ENCODE peak calls at places on chromosomes 2 and 18, in seven cellular contexts. One of them, this sample, is unnamed.

GRCh38 chr2:30267161-30267568 is 35.8 kb downstream of the LBH start:
- DNase-seq in aorta: no peak
- DNase-seq in CD8-positive, alpha-beta T cell: no peak
- DNase-seq in psoas muscle: no peak
- DNase-seq in lower lobe of right lung: no peak
- DNase-seq in body of pancreas: no peak
- DNase-seq in gastrocnemius medialis: no peak
- DNase-seq in this sample: no peak

GRCh38 chr18:24475926-24476589 is 15.6 kb downstream of the HRH4 start:
- DNase-seq in aorta: no peak
- DNase-seq in CD8-positive, alpha-beta T cell: no peak
- DNase-seq in psoas muscle: no peak
- DNase-seq in lower lobe of right lung: no peak
- DNase-seq in body of pancreas: no peak
- DNase-seq in gastrocnemius medialis: no peak
- DNase-seq in this sample: no peak

GRCh38 chr2:16031055-16031847 is 90.9 kb downstream of the MYCN start:
- DNase-seq in aorta: no peak
- DNase-seq in CD8-positive, alpha-beta T cell: no peak
- DNase-seq in psoas muscle: no peak
- DNase-seq in lower lobe of right lung: no peak
- DNase-seq in body of pancreas: no peak
- DNase-seq in gastrocnemius medialis: no peak
- DNase-seq in this sample: no peak

GRCh38 chr2:72985136-72985535 is 67.8 kb downstream of the EMX1 start:
- DNase-seq in aorta: peak; percentile 35
- DNase-seq in CD8-positive, alpha-beta T cell: no peak
- DNase-seq in psoas muscle: no peak
- DNase-seq in lower lobe of right lung: peak; percentile 11
- DNase-seq in body of pancreas: no peak
- DNase-seq in gastrocnemius medialis: no peak
- DNase-seq in this sample: no peak

GRCh38 chr18:79791141-79791972 is 6.4 kb upstream of the KCNG2 start:
- DNase-seq in aorta: peak; percentile 56
- DNase-seq in CD8-positive, alpha-beta T cell: no peak
- DNase-seq in psoas muscle: peak; percentile 57
- DNase-seq in lower lobe of right lung: no peak
- DNase-seq in body of pancreas: peak; percentile 81
- DNase-seq in gastrocnemius medialis: peak; percentile 11
- DNase-seq in this sample: peak; percentile 58

GRCh38 chr2:10835052-10835970 is 22.7 kb upstream of the PDIA6 start:
- DNase-seq in aorta: peak; percentile 71
- DNase-seq in CD8-positive, alpha-beta T cell: peak; percentile 74
- DNase-seq in psoas muscle: peak; percentile 71
- DNase-seq in lower lobe of right lung: peak; percentile 82
- DNase-seq in body of pancreas: peak; percentile 82
- DNase-seq in gastrocnemius medialis: peak; percentile 10
- DNase-seq in this sample: peak; percentile 59

GRCh38 chr2:121237336-121237979 is 47.5 kb downstream of the TFCP2L1 start:
- DNase-seq in aorta: no peak
- DNase-seq in CD8-positive, alpha-beta T cell: no peak
- DNase-seq in psoas muscle: no peak
- DNase-seq in lower lobe of right lung: peak; percentile 27
- DNase-seq in body of pancreas: no peak
- DNase-seq in gastrocnemius medialis: no peak
- DNase-seq in this sample: no peak

GRCh38 chr18:44579028-44579692 is 101.5 kb upstream of the SETBP1 start:
- DNase-seq in aorta: no peak
- DNase-seq in CD8-positive, alpha-beta T cell: no peak
- DNase-seq in psoas muscle: no peak
- DNase-seq in lower lobe of right lung: no peak
- DNase-seq in body of pancreas: peak; percentile 13
- DNase-seq in gastrocnemius medialis: no peak
- DNase-seq in this sample: no peak

GRCh38 chr2:105746177-105747080 is 1.7 kb downstream of the NCK2 start:
- DNase-seq in aorta: peak; percentile 70
- DNase-seq in CD8-positive, alpha-beta T cell: peak; percentile 77
- DNase-seq in psoas muscle: peak; percentile 27
- DNase-seq in lower lobe of right lung: peak; percentile 89
- DNase-seq in body of pancreas: peak; percentile 80
- DNase-seq in gastrocnemius medialis: peak; percentile 29
- DNase-seq in this sample: peak; percentile 62

GRCh38 chr2:204436267-204436666 is 109.0 kb upstream of the PARD3B start:
- DNase-seq in aorta: no peak
- DNase-seq in CD8-positive, alpha-beta T cell: no peak
- DNase-seq in psoas muscle: no peak
- DNase-seq in lower lobe of right lung: no peak
- DNase-seq in body of pancreas: no peak
- DNase-seq in gastrocnemius medialis: no peak
- DNase-seq in this sample: no peak

GRCh38 chr2:15643791-15644588 is 52.3 kb downstream of the DDX1 start:
- DNase-seq in aorta: no peak
- DNase-seq in CD8-positive, alpha-beta T cell: no peak
- DNase-seq in psoas muscle: no peak
- DNase-seq in lower lobe of right lung: no peak
- DNase-seq in body of pancreas: no peak
- DNase-seq in gastrocnemius medialis: no peak
- DNase-seq in this sample: no peak

GRCh38 chr2:127661072-127661618 is 14.2 kb downstream of the LIMS2 start:
- DNase-seq in aorta: peak; percentile 52
- DNase-seq in CD8-positive, alpha-beta T cell: no peak
- DNase-seq in psoas muscle: no peak
- DNase-seq in lower lobe of right lung: peak; percentile 18
- DNase-seq in body of pancreas: peak; percentile 25
- DNase-seq in gastrocnemius medialis: no peak
- DNase-seq in this sample: no peak

GRCh38 chr2:54384301-54385035 is 71.7 kb upstream of the SPTBN1 start:
- DNase-seq in aorta: no peak
- DNase-seq in CD8-positive, alpha-beta T cell: no peak
- DNase-seq in psoas muscle: no peak
- DNase-seq in lower lobe of right lung: no peak
- DNase-seq in body of pancreas: no peak
- DNase-seq in gastrocnemius medialis: no peak
- DNase-seq in this sample: peak; percentile 29

GRCh38 chr18:45071959-45072358 is 391.3 kb downstream of the SETBP1 start:
- DNase-seq in aorta: no peak
- DNase-seq in CD8-positive, alpha-beta T cell: no peak
- DNase-seq in psoas muscle: no peak
- DNase-seq in lower lobe of right lung: no peak
- DNase-seq in body of pancreas: no peak
- DNase-seq in gastrocnemius medialis: no peak
- DNase-seq in this sample: no peak

GRCh38 chr2:76341439-76341838 is 630.7 kb upstream of the GCFC2 start:
- DNase-seq in aorta: no peak
- DNase-seq in CD8-positive, alpha-beta T cell: no peak
- DNase-seq in psoas muscle: no peak
- DNase-seq in lower lobe of right lung: no peak
- DNase-seq in body of pancreas: no peak
- DNase-seq in gastrocnemius medialis: no peak
- DNase-seq in this sample: no peak

GRCh38 chr2:223751012-223751411 is 86.4 kb downstream of the AP1S3 start:
- DNase-seq in aorta: no peak
- DNase-seq in CD8-positive, alpha-beta T cell: no peak
- DNase-seq in psoas muscle: no peak
- DNase-seq in lower lobe of right lung: no peak
- DNase-seq in body of pancreas: no peak
- DNase-seq in gastrocnemius medialis: no peak
- DNase-seq in this sample: no peak

GRCh38 chr2:73969356-73969755 is 15.4 kb upstream of the TET3 start:
- DNase-seq in aorta: no peak
- DNase-seq in CD8-positive, alpha-beta T cell: no peak
- DNase-seq in psoas muscle: no peak
- DNase-seq in lower lobe of right lung: no peak
- DNase-seq in body of pancreas: no peak
- DNase-seq in gastrocnemius medialis: no peak
- DNase-seq in this sample: no peak

GRCh38 chr2:175154670-175155082 is 13.3 kb downstream of the ATF2 start:
- DNase-seq in aorta: no peak
- DNase-seq in CD8-positive, alpha-beta T cell: no peak
- DNase-seq in psoas muscle: no peak
- DNase-seq in lower lobe of right lung: no peak
- DNase-seq in body of pancreas: no peak
- DNase-seq in gastrocnemius medialis: no peak
- DNase-seq in this sample: no peak

GRCh38 chr18:32550958-32551357 is 80.3 kb upstream of the GAREM1 start:
- DNase-seq in aorta: no peak
- DNase-seq in CD8-positive, alpha-beta T cell: no peak
- DNase-seq in psoas muscle: no peak
- DNase-seq in lower lobe of right lung: no peak
- DNase-seq in body of pancreas: no peak
- DNase-seq in gastrocnemius medialis: no peak
- DNase-seq in this sample: no peak

GRCh38 chr2:199147216-199147615 is 310.5 kb downstream of the SATB2 start:
- DNase-seq in aorta: no peak
- DNase-seq in CD8-positive, alpha-beta T cell: no peak
- DNase-seq in psoas muscle: no peak
- DNase-seq in lower lobe of right lung: no peak
- DNase-seq in body of pancreas: no peak
- DNase-seq in gastrocnemius medialis: no peak
- DNase-seq in this sample: no peak

GRCh38 chr2:48592067-48592466 is 25.6 kb upstream of the GTF2A1L start:
- DNase-seq in aorta: no peak
- DNase-seq in CD8-positive, alpha-beta T cell: no peak
- DNase-seq in psoas muscle: no peak
- DNase-seq in lower lobe of right lung: no peak
- DNase-seq in body of pancreas: no peak
- DNase-seq in gastrocnemius medialis: no peak
- DNase-seq in this sample: no peak

GRCh38 chr2:51213826-51214225 is 181.9 kb upstream of the NRXN1 start:
- DNase-seq in aorta: no peak
- DNase-seq in CD8-positive, alpha-beta T cell: no peak
- DNase-seq in psoas muscle: no peak
- DNase-seq in lower lobe of right lung: no peak
- DNase-seq in body of pancreas: no peak
- DNase-seq in gastrocnemius medialis: no peak
- DNase-seq in this sample: no peak

GRCh38 chr2:65309699-65310098 is 82.1 kb downstream of the ACTR2 start:
- DNase-seq in aorta: no peak
- DNase-seq in CD8-positive, alpha-beta T cell: no peak
- DNase-seq in psoas muscle: no peak
- DNase-seq in lower lobe of right lung: peak; percentile 70
- DNase-seq in body of pancreas: no peak
- DNase-seq in gastrocnemius medialis: no peak
- DNase-seq in this sample: peak; percentile 86

GRCh38 chr2:65313126-65313953 is 85.7 kb downstream of the ACTR2 start:
- DNase-seq in aorta: no peak
- DNase-seq in CD8-positive, alpha-beta T cell: no peak
- DNase-seq in psoas muscle: no peak
- DNase-seq in lower lobe of right lung: no peak
- DNase-seq in body of pancreas: no peak
- DNase-seq in gastrocnemius medialis: no peak
- DNase-seq in this sample: no peak

GRCh38 chr2:65311596-65311995 is 84.0 kb downstream of the ACTR2 start:
- DNase-seq in aorta: no peak
- DNase-seq in CD8-positive, alpha-beta T cell: no peak
- DNase-seq in psoas muscle: no peak
- DNase-seq in lower lobe of right lung: no peak
- DNase-seq in body of pancreas: no peak
- DNase-seq in gastrocnemius medialis: no peak
- DNase-seq in this sample: no peak

GRCh38 chr2:65313954-65314256 is 86.3 kb downstream of the ACTR2 start:
- DNase-seq in aorta: no peak
- DNase-seq in CD8-positive, alpha-beta T cell: no peak
- DNase-seq in psoas muscle: no peak
- DNase-seq in lower lobe of right lung: no peak
- DNase-seq in body of pancreas: no peak
- DNase-seq in gastrocnemius medialis: no peak
- DNase-seq in this sample: no peak

GRCh38 chr2:65311049-65311448 is 83.4 kb downstream of the ACTR2 start:
- DNase-seq in aorta: no peak
- DNase-seq in CD8-positive, alpha-beta T cell: no peak
- DNase-seq in psoas muscle: no peak
- DNase-seq in lower lobe of right lung: no peak
- DNase-seq in body of pancreas: peak; percentile 39
- DNase-seq in gastrocnemius medialis: no peak
- DNase-seq in this sample: no peak
- H3K4me1 ChIP-seq in aorta: no peaks in the 10 kb centered on the region
- H3K4me1 ChIP-seq in CD8-positive, alpha-beta T cell: no peaks in the 10 kb centered on the region
- H3K4me1 ChIP-seq in psoas muscle: no peaks in the 10 kb centered on the region
- H3K4me1 ChIP-seq in lower lobe of right lung: peaks cover 15% of the 10 kb centered on the region
- H3K4me1 ChIP-seq in body of pancreas: peaks cover 6% of the 10 kb centered on the region
- H3K4me1 ChIP-seq in gastrocnemius medialis: peaks cover 10% of the 10 kb centered on the region
- H3K4me1 ChIP-seq in this sample: peaks cover 6% of the 10 kb centered on the region

GRCh38 chr2:95034818-95035217 is 9.3 kb downstream of the MAL start:
- DNase-seq in aorta: no peak
- DNase-seq in CD8-positive, alpha-beta T cell: no peak
- DNase-seq in psoas muscle: no peak
- DNase-seq in lower lobe of right lung: no peak
- DNase-seq in body of pancreas: no peak
- DNase-seq in gastrocnemius medialis: no peak
- DNase-seq in this sample: no peak
- H3K4me3 ChIP-seq in aorta: no peak overlapping the region
- H3K4me3 ChIP-seq in CD8-positive, alpha-beta T cell: no peak overlapping the region
- H3K4me3 ChIP-seq in psoas muscle: no peak overlapping the region
- H3K4me3 ChIP-seq in lower lobe of right lung: no peak overlapping the region
- H3K4me3 ChIP-seq in body of pancreas: no peak overlapping the region
- H3K4me3 ChIP-seq in gastrocnemius medialis: no peak overlapping the region
- H3K4me3 ChIP-seq in this sample: no peak overlapping the region

DNA sequence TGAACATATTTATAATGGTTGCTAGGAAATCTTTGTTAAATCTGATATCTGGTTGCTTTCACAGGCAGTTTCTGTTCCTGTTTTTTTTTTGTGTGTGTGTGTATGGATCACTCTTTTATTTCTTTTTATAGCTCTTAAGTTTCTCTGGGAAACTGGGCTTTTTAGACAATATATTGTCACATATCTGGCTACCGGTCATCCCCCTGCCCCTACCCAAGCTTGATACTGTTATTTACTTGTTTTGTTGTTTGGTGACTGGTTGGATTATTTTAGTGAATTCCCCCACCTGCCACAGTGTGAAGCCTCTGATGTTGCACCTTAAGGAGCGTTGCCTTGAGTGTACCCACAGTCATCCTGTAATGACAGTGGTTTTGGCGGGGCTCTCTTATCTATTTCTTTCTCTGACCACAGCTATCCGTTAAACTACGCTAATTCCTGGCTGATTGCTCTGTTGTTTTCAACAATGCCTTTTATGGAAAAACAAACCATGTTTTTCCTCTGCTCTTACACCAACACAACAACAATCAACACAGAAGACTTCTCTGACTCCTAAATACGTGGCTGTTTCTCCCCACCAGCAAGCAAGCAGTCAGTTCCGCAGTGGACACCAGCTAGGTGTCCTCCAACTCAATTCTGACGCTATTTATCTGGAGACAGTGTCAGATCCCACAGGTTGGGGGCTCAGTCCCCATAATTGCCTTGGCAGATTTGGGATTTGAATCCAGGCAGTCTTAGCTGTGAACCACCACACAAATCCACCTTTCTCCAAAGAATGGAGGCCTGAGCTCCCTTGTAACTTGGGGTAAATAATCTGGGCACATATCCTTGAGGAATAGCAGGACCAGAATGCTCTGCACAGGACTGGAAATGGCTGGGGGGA is 10.9 kb downstream of the GNLY start:
- DNase-seq in aorta: no peak
- DNase-seq in CD8-positive, alpha-beta T cell: no peak
- DNase-seq in psoas muscle: no peak
- DNase-seq in lower lobe of right lung: no peak
- DNase-seq in body of pancreas: no peak
- DNase-seq in gastrocnemius medialis: no peak
- DNase-seq in this sample: no peak
- H3K4me1 ChIP-seq in aorta: no peaks in the 10 kb centered on the region
- H3K4me1 ChIP-seq in CD8-positive, alpha-beta T cell: peaks cover 12% of the 10 kb centered on the region
- H3K4me1 ChIP-seq in psoas muscle: peaks cover 63% of the 10 kb centered on the region
- H3K4me1 ChIP-seq in lower lobe of right lung: peaks cover 64% of the 10 kb centered on the region
- H3K4me1 ChIP-seq in body of pancreas: peaks cover 23% of the 10 kb centered on the region
- H3K4me1 ChIP-seq in gastrocnemius medialis: peaks cover 57% of the 10 kb centered on the region
- H3K4me1 ChIP-seq in this sample: no peaks in the 10 kb centered on the region

GRCh38 chr18:2961828-2962227 is 51.1 kb downstream of the LPIN2 start:
- DNase-seq in aorta: no peak
- DNase-seq in CD8-positive, alpha-beta T cell: no peak
- DNase-seq in psoas muscle: no peak
- DNase-seq in lower lobe of right lung: no peak
- DNase-seq in body of pancreas: no peak
- DNase-seq in gastrocnemius medialis: no peak
- DNase-seq in this sample: no peak
- H3K4me3 ChIP-seq in aorta: no peak overlapping the region
- H3K4me3 ChIP-seq in CD8-positive, alpha-beta T cell: peak overlapping the region; percentile 8
- H3K4me3 ChIP-seq in psoas muscle: no peak overlapping the region
- H3K4me3 ChIP-seq in lower lobe of right lung: no peak overlapping the region
- H3K4me3 ChIP-seq in body of pancreas: no peak overlapping the region
- H3K4me3 ChIP-seq in gastrocnemius medialis: no peak overlapping the region
- H3K4me3 ChIP-seq in this sample: no peak overlapping the region